ENCODE peak calls at places on chromosomes 11 and 22, in ten cellular contexts. A is brain microvascular endothelial cell; Y is right cardiac atrium; B is body of pancreas; C is coronary artery; M is CD8-positive, alpha-beta memory T cell; K is fibroblast of lung; Z is CD4-positive, CD25-positive, alpha-beta regulatory T cell; X is astrocyte; S is tibial nerve. I is an unnamed sample.

GRCh38 chr11:113514856-113515255 is 39.7 kb upstream of the DRD2 start:
- DNase-seq in A (no peak), Y (no peak), B (no peak), C (peak), M (no peak), K (no peak), Z (no peak), X (no peak), S (no peak), I (no peak)

GRCh38 chr11:64644348-64645242 is 53.6 kb downstream of the SLC22A12 start:
- DNase-seq in A (no peak), Y (peak), B (no peak), C (no peak), M (no peak), K (no peak), Z (no peak), X (no peak), S (no peak), I (no peak)

GRCh38 chr11:203056-203944 is 3.9 kb downstream of the BET1L start:
- DNase-seq in A (no peak), Y (peak), B (peak), C (peak), M (no peak), K (no peak), Z (no peak), X (no peak), S (no peak), I (no peak)

GRCh38 chr11:19938051-19938856 is 222.0 kb downstream of the DBX1 start:
- DNase-seq in A (peak), Y (peak), B (peak), C (peak), M (no peak), K (peak), Z (no peak), X (peak), S (peak), I (no peak)

GRCh38 chr11:66393954-66394353 is 22.4 kb upstream of the SLC29A2 start:
- DNase-seq in A (no peak), Y (no peak), B (no peak), C (no peak), M (no peak), K (no peak), Z (no peak), X (no peak), S (no peak), I (no peak)

GRCh38 chr11:70477607-70478006 is 79.3 kb downstream of the CTTN start:
- DNase-seq in A (no peak), Y (peak), B (no peak), C (no peak), M (no peak), K (peak), Z (no peak), X (no peak), S (no peak), I (no peak)

GRCh38 chr11:34519595-34520235 is 6.1 kb upstream of the ELF5 start:
- DNase-seq in A (no peak), Y (no peak), B (no peak), C (no peak), M (no peak), K (no peak), Z (no peak), X (no peak), S (no peak), I (no peak)

GRCh38 chr11:101860694-101861371 is 54.0 kb upstream of the CEP126 start:
- DNase-seq in A (peak), Y (peak), B (peak), C (no peak), M (no peak), K (peak), Z (peak), X (peak), S (peak), I (no peak)

GRCh38 chr11:209275-210121 is 2.0 kb downstream of the RIC8A start:
- DNase-seq in A (no peak), Y (peak), B (peak), C (no peak), M (no peak), K (peak), Z (no peak), X (no peak), S (no peak), I (no peak)

GRCh38 chr11:121321614-121322243 is 29.2 kb downstream of the SC5D start:
- DNase-seq in A (no peak), Y (peak), B (no peak), C (no peak), M (no peak), K (peak), Z (peak), X (peak), S (peak), I (no peak)

GRCh38 chr11:76166314-76166713 is 40.0 kb downstream of the WNT11 start:
- DNase-seq in A (no peak), Y (no peak), B (no peak), C (no peak), M (no peak), K (no peak), Z (no peak), X (no peak), S (no peak), I (no peak)

GRCh38 chr22:29464581-29464980 is 15.4 kb upstream of the NEFH start:
- DNase-seq in A (no peak), Y (no peak), B (no peak), C (no peak), M (no peak), K (no peak), Z (no peak), X (no peak), S (no peak), I (no peak)
- H3K27ac ChIP-seq in A (no peak), Y (no peak), B (no peak), C (no peak), M (no peak), K (no peak), Z (no peak), X (no peak), S (no peak), I (no peak)

DNA sequence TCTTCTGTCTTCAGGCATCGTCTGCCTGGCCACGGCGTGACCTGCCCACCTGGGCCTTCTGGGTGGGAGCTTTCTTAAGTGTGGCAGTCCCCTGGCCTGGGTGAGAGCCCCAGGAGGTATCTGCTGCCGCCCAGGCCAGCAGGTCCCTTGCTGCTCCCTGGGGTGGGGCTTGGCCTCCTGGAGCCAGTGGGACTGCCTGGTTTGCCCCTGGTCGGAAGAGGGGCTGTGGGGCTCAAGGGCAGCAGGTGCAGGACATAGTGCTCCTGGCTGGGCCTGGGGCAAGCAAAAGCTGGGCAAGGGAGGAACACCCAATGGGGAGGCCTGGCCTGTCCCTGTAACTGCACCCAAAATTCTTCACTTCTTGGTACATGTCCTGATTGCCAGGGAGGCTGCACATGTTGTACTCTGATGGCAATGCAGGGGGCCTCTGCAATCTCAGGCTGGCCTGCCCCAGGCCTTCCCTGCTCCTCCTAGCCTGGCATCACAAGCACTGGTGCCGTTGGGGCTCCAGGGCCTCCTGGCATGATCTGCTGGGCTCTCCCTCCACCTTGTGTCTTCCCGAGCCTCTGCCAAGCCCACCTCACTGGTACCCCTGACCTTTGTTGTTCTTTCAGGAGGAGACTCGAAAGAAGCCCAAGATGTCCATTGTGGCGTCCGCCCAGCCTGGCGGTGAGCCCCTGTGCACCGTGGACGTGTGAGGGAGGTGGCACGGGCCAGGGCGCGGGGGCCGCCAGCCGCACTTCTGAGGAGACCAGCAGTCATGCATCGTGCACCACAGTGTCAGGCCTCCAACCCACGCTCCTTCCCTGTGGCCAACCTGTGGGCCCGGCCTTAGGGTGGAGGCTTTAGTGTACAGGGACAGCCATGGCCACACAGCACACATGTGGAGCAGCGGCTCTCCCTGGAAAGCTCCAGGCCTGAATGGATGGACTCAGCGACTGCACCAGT is 6.2 kb upstream of the RANBP1 start:
- DNase-seq in A (no peak), Y (peak), B (no peak), C (no peak), M (no peak), K (no peak), Z (no peak), X (no peak), S (no peak), I (no peak)
- H3K27ac ChIP-seq in A (no peak), Y (no peak), B (no peak), C (no peak), M (no peak), K (no peak), Z (no peak), X (no peak), S (no peak), I (no peak)

GRCh38 chr22:48628891-48629559 is 1198.6 kb downstream of the BRD1 start:
- DNase-seq in A (no peak), Y (peak), B (no peak), C (no peak), M (no peak), K (no peak), Z (no peak), X (no peak), S (no peak), I (no peak)
- H3K27ac ChIP-seq in A (no peak), Y (no peak), B (no peak), C (no peak), M (no peak), K (no peak), Z (no peak), X (no peak), S (peak), I (no peak)

DNA sequence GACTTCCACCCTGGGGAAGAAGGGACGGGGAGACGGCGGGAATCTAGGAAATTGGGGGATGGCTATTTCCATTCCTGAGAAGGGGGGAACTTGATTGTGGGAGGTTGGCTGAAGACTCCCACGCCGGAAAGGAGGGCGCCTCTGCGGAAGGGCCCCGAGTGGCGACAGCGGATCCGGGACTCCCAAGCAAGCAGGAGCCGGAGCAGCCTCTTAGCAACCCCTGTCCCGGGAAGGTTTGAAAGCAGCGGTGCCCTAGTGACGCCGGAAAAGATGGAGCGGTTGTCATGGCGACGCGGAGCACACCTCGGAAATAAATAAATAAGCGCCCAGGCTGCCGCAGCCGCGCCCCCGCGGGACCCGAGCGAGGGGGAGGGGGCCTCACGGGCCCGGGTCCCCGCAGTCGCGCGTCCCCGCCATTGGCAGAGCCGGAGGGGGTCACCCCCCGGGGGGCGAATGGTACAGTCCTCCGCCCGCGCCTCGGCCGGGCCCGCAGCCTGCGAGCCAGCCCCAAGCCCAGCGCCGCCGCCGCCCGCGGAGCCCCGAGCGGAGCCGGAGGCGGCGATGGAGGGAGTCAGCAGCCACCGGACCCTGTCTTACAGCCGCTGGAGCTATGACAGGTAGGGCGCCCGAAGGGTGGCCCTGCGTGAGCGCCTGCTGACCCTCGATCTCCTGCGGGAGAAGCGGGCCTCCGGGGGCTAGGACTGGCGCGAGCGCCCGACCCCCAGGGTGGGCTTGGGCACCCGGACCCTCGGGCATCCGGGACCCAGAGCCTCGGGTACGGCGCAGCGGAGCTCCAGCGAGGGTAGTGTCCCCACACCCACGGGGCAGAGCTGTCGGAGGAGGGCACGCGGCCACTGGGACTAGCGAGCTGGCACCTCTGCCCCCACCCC is 31.9 kb downstream of the EIF3F start:
- DNase-seq in A (peak), Y (peak), B (peak), C (peak), M (peak), K (peak), Z (peak), X (peak), S (peak), I (no peak)
- H3K27ac ChIP-seq in A (no peak), Y (peak), B (peak), C (peak), M (peak), K (peak), Z (peak), X (peak), S (peak), I (no peak)

GRCh38 chr22:33909075-33909458 is 11.2 kb downstream of the LARGE1 start:
- DNase-seq in A (peak), Y (no peak), B (no peak), C (no peak), M (no peak), K (peak), Z (no peak), X (peak), S (no peak), I (no peak)
- H3K27ac ChIP-seq in A (no peak), Y (peak), B (no peak), C (peak), M (no peak), K (no peak), Z (no peak), X (no peak), S (no peak), I (no peak)

GRCh38 chr11:10657308-10658271 is 36.0 kb downstream of the IRAG1 start:
- DNase-seq in A (peak), Y (no peak), B (no peak), C (no peak), M (no peak), K (peak), Z (no peak), X (peak), S (no peak), I (no peak)
- H3K27ac ChIP-seq in A (peak), Y (peak), B (no peak), C (peak), M (peak), K (peak), Z (no peak), X (peak), S (peak), I (no peak)

GRCh38 chr11:119729581-119730346 is 764 bp upstream of the NECTIN1 start:
- DNase-seq in A (peak), Y (peak), B (peak), C (peak), M (no peak), K (peak), Z (no peak), X (peak), S (peak), I (no peak)
- H3K27ac ChIP-seq in A (no peak), Y (peak), B (peak), C (peak), M (no peak), K (no peak), Z (no peak), X (no peak), S (peak), I (peak)

DNA sequence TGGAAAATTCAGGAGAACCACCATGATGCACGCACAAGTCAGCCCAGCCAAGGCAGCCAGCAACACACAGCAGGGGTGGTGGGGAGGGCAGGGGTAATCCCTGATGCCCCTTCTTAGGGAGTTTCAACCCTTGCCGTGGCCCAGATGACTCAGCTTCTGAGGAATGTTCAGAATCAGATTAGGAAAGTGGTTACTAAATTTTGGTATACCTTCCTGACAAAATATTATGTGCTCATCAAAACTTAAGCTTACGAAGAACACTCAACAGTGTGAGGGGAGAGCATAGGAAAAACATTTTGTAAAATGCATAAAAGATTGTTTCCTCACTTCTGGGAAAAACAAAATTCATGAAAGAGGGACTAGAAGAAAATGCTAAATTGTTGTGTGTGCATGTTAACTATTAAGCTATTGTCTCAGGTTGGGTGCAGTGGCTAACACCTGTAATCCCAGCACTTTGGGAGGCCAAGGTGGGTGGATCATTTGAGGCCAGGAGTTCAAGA is 32.1 kb downstream of the SERPIND1 start:
- DNase-seq in A (peak), Y (no peak), B (no peak), C (peak), M (no peak), K (peak), Z (no peak), X (no peak), S (no peak), I (no peak)
- H3K27ac ChIP-seq in A (no peak), Y (no peak), B (no peak), C (no peak), M (no peak), K (no peak), Z (no peak), X (no peak), S (no peak), I (no peak)

GRCh38 chr11:57511741-57512430 is 3.6 kb downstream of the SLC43A1 start:
- DNase-seq in A (no peak), Y (no peak), B (no peak), C (no peak), M (no peak), K (no peak), Z (no peak), X (no peak), S (no peak), I (no peak)
- H3K27ac ChIP-seq in A (no peak), Y (no peak), B (peak), C (no peak), M (no peak), K (no peak), Z (no peak), X (no peak), S (no peak), I (no peak)

I was measured in epithelial cell of prostate.